ENCODE peak calls at places on chromosomes 13 and 19, in four cellular contexts. H, U, W and S are unnamed samples.
A peak's percentile ranks its signal among the peaks of the same experiment; 100 is the strongest.

GRCh38 chr13:30329009-30329585 is 21.7 kb upstream of the KATNAL1 start:
- DNase-seq in H (no peak), U (no peak), W (no peak), S (no peak)

GRCh38 chr13:82330499-82330898 is 1551.8 kb downstream of the SLITRK1 start:
- DNase-seq in H (no peak), U (no peak), W (no peak), S (no peak)

GRCh38 chr13:30454991-30455390 is 10.7 kb downstream of the HMGB1 start:
- DNase-seq in H (no peak), U (no peak), W (no peak), S (no peak)

GRCh38 chr13:113052971-113053370 is 52.6 kb upstream of the F7 start:
- DNase-seq in H (no peak), U (no peak), W (no peak), S (no peak)

GRCh38 chr13:109345433-109345941 is 440.9 kb downstream of the IRS2 start:
- DNase-seq in H (no peak), U (no peak), W (no peak), S (no peak)

GRCh38 chr13:52010890-52011689 is at the start of gene ATP7B:
- DNase-seq in H (no peak), U (peak; percentile 13), W (no peak), S (peak; percentile 9)

GRCh38 chr19:50376166-50377050 is at the start of gene NR1H2:
- DNase-seq in H (peak; percentile 94), U (peak; percentile 94), W (peak; percentile 93), S (peak; percentile 93)

GRCh38 chr13:44719857-44720671 is 143.9 kb upstream of the TSC22D1 start:
- DNase-seq in H (no peak), U (no peak), W (no peak), S (no peak)

GRCh38 chr19:41930926-41931592 is 2.8 kb upstream of the ERFL start:
- DNase-seq in H (no peak), U (no peak), W (no peak), S (no peak)

GRCh38 chr19:2149980-2150793 is 1.2 kb downstream of the AP3D1 start:
- DNase-seq in H (peak; percentile 60), U (no peak), W (no peak), S (no peak)

GRCh38 chr19:3184847-3185481 is 766 bp upstream of the NCLN start:
- DNase-seq in H (peak; percentile 36), U (peak; percentile 51), W (no peak), S (no peak)

GRCh38 chr19:9406798-9407352 is 28.5 kb downstream of the ZNF266 start:
- DNase-seq in H (peak; percentile 56), U (peak; percentile 33), W (peak; percentile 40), S (peak; percentile 68)

GRCh38 chr13:40662866-40663265 is 3.6 kb downstream of the FOXO1 start:
- DNase-seq in H (no peak), U (no peak), W (no peak), S (peak; percentile 20)

GRCh38 chr13:113860051-113860471 is 3.8 kb downstream of the GAS6 start:
- DNase-seq in H (no peak), U (no peak), W (no peak), S (no peak)

GRCh38 chr13:18944501-18945068 is 237.0 kb downstream of the TUBA3C start:
- DNase-seq in H (no peak), U (no peak), W (no peak), S (no peak)

GRCh38 chr19:926595-927043 is 784 bp downstream of the ARID3A start:
- DNase-seq in H (no peak), U (peak; percentile 49), W (no peak), S (peak; percentile 71)

GRCh38 chr19:38537071-38537847 is 80.5 kb downstream of the MAP4K1 start:
- DNase-seq in H (no peak), U (no peak), W (no peak), S (no peak)

GRCh38 chr19:17475541-17476115 is 5.3 kb downstream of the SLC27A1 start:
- DNase-seq in H (peak; percentile 65), U (no peak), W (no peak), S (no peak)

GRCh38 chr13:38630780-38631179 is 56.1 kb upstream of the FREM2 start:
- DNase-seq in H (no peak), U (no peak), W (no peak), S (no peak)

GRCh38 chr13:110605132-110605531 is 10.2 kb upstream of the NAXD start:
- DNase-seq in H (no peak), U (no peak), W (no peak), S (no peak)

GRCh38 chr13:104422668-104423067 is 1356.5 kb upstream of the SLC10A2 start:
- DNase-seq in H (no peak), U (no peak), W (no peak), S (no peak)

GRCh38 chr13:89856512-89856911 is 1491.0 kb upstream of the MIR17HG start:
- DNase-seq in H (no peak), U (no peak), W (no peak), S (no peak)

GRCh38 chr13:93775507-93776108 is 549.0 kb downstream of the GPC6 start:
- DNase-seq in H (no peak), U (no peak), W (no peak), S (no peak)

GRCh38 chr19:38977445-38978314 is 2.1 kb upstream of the FBXO17 start:
- DNase-seq in H (no peak), U (peak; percentile 48), W (no peak), S (peak; percentile 23)

GRCh38 chr19:55600336-55601028 is 394 bp downstream of the ZNF524 start:
- DNase-seq in H (no peak), U (peak; percentile 52), W (no peak), S (peak; percentile 44)

GRCh38 chr19:58354478-58355030 is 1.3 kb upstream of the A1BG start:
- DNase-seq in H (no peak), U (no peak), W (no peak), S (no peak)

GRCh38 chr13:93422980-93423554 is 196.5 kb downstream of the GPC6 start:
- DNase-seq in H (no peak), U (no peak), W (no peak), S (no peak)

GRCh38 chr13:28452755-28453154 is 42.2 kb downstream of the FLT1 start:
- DNase-seq in H (no peak), U (no peak), W (no peak), S (no peak)

GRCh38 chr19:23436944-23437343 is 41.7 kb upstream of the ZNF91 start:
- DNase-seq in H (no peak), U (no peak), W (no peak), S (no peak)

GRCh38 chr13:57629821-57630235 is 1.7 kb upstream of the PCDH17 start:
- DNase-seq in H (no peak), U (peak; percentile 34), W (no peak), S (peak; percentile 41)

GRCh38 chr19:688214-688613 is 7.0 kb downstream of the PRSS57 start:
- DNase-seq in H (no peak), U (no peak), W (no peak), S (no peak)

GRCh38 chr19:46303702-46304397 is 7.0 kb downstream of the HIF3A start:
- DNase-seq in H (peak; percentile 82), U (peak; percentile 2), W (no peak), S (no peak)

GRCh38 chr13:74450976-74451375 is 316.8 kb upstream of the KLF12 start:
- DNase-seq in H (no peak), U (no peak), W (no peak), S (no peak)

GRCh38 chr19:55141696-55142095 is 7.3 kb downstream of the TNNT1 start:
- DNase-seq in H (no peak), U (no peak), W (no peak), S (no peak)

GRCh38 chr19:18932216-18932841 is 8.7 kb downstream of the HOMER3 start:
- DNase-seq in H (no peak), U (peak; percentile 89), W (no peak), S (peak; percentile 51)

GRCh38 chr19:3110126-3110825 is 16.1 kb downstream of the GNA11 start:
- DNase-seq in H (no peak), U (no peak), W (no peak), S (no peak)

GRCh38 chr13:99296270-99296865 is 10.8 kb downstream of the GPR183 start:
- DNase-seq in H (no peak), U (no peak), W (no peak), S (no peak)